ENCODE peak calls at places on chromosomes 11 and 22, in five cellular contexts. One of them, this sample, is unnamed.
A peak's percentile ranks its signal among the peaks of the same experiment; 100 is the strongest.

GRCh38 chr22:30863161-30863833 is 105.3 kb downstream of the MORC2 start:
- DNase-seq in nephron progenitor cell: no peak
- DNase-seq in cardiac fibroblast: peak; percentile 8
- DNase-seq in foreskin fibroblast: no peak
- DNase-seq in AG09319: no peak
- DNase-seq in this sample: no peak

GRCh38 chr11:96393753-96394348 is 4.0 kb downstream of the JRKL start:
- DNase-seq in cardiac fibroblast: peak; percentile 72
- DNase-seq in nephron progenitor cell: no peak
- DNase-seq in AG09319: no peak
- DNase-seq in foreskin fibroblast: peak; percentile 70
- DNase-seq in this sample: peak; percentile 61

GRCh38 chr11:116261616-116262015 is 511.2 kb downstream of the BUD13 start:
- DNase-seq in nephron progenitor cell: no peak
- DNase-seq in cardiac fibroblast: no peak
- DNase-seq in AG09319: no peak
- DNase-seq in foreskin fibroblast: no peak
- DNase-seq in this sample: no peak

GRCh38 chr11:69007978-69008381 is 5.1 kb downstream of the MRGPRF start:
- DNase-seq in nephron progenitor cell: no peak
- DNase-seq in AG09319: no peak
- DNase-seq in foreskin fibroblast: peak; percentile 66
- DNase-seq in cardiac fibroblast: no peak
- DNase-seq in this sample: peak; percentile 62

GRCh38 chr22:17943533-17944204 is 80.7 kb downstream of the MICAL3 start:
- DNase-seq in AG09319: no peak
- DNase-seq in nephron progenitor cell: no peak
- DNase-seq in foreskin fibroblast: no peak
- DNase-seq in cardiac fibroblast: no peak
- DNase-seq in this sample: no peak

GRCh38 chr11:44631831-44632230 is 66.4 kb downstream of the CD82 start:
- DNase-seq in foreskin fibroblast: no peak
- DNase-seq in nephron progenitor cell: no peak
- DNase-seq in AG09319: no peak
- DNase-seq in cardiac fibroblast: no peak
- DNase-seq in this sample: no peak

GRCh38 chr11:82682003-82682751 is 51.5 kb downstream of the FAM181B start:
- DNase-seq in foreskin fibroblast: peak; percentile 75
- DNase-seq in nephron progenitor cell: no peak
- DNase-seq in cardiac fibroblast: peak; percentile 90
- DNase-seq in AG09319: peak; percentile 52
- DNase-seq in this sample: peak; percentile 80

GRCh38 chr22:34993548-34993947 is 72.4 kb upstream of the ISX start:
- DNase-seq in foreskin fibroblast: no peak
- DNase-seq in cardiac fibroblast: no peak
- DNase-seq in AG09319: no peak
- DNase-seq in nephron progenitor cell: no peak
- DNase-seq in this sample: no peak

GRCh38 chr22:36249160-36249559 is 3.8 kb upstream of the APOL1 start:
- DNase-seq in cardiac fibroblast: no peak
- DNase-seq in nephron progenitor cell: no peak
- DNase-seq in foreskin fibroblast: no peak
- DNase-seq in AG09319: no peak
- DNase-seq in this sample: no peak

GRCh38 chr11:62876712-62877111 is 4.0 kb upstream of the SLC3A2 start:
- DNase-seq in cardiac fibroblast: no peak
- DNase-seq in AG09319: no peak
- DNase-seq in nephron progenitor cell: no peak
- DNase-seq in foreskin fibroblast: no peak
- DNase-seq in this sample: no peak

GRCh38 chr11:61698173-61698965 is 18.2 kb downstream of the DAGLA start:
- DNase-seq in AG09319: no peak
- DNase-seq in foreskin fibroblast: peak; percentile 53
- DNase-seq in nephron progenitor cell: no peak
- DNase-seq in cardiac fibroblast: no peak
- DNase-seq in this sample: no peak

GRCh38 chr11:94629741-94630140 is 62.6 kb downstream of the PIWIL4 start:
- DNase-seq in foreskin fibroblast: peak; percentile 8
- DNase-seq in AG09319: no peak
- DNase-seq in cardiac fibroblast: peak; percentile 27
- DNase-seq in nephron progenitor cell: no peak
- DNase-seq in this sample: no peak

GRCh38 chr11:126547161-126547560 is 191.7 kb downstream of the ST3GAL4 start:
- DNase-seq in AG09319: peak; percentile 16
- DNase-seq in foreskin fibroblast: peak; percentile 82
- DNase-seq in nephron progenitor cell: no peak
- DNase-seq in cardiac fibroblast: peak; percentile 33
- DNase-seq in this sample: peak; percentile 37

GRCh38 chr11:32386770-32387377 is 48.5 kb downstream of the WT1 start:
- DNase-seq in foreskin fibroblast: peak; percentile 7
- DNase-seq in AG09319: no peak
- DNase-seq in nephron progenitor cell: no peak
- DNase-seq in cardiac fibroblast: peak; percentile 65
- DNase-seq in this sample: peak; percentile 91
- TF ChIP-seq CTCF in foreskin fibroblast: no peak
- TF ChIP-seq CTCF in AG09319: no peak
- TF ChIP-seq CTCF in nephron progenitor cell: no peak
- TF ChIP-seq CTCF in cardiac fibroblast: no peak
- TF ChIP-seq CTCF in this sample: no peak

DNA sequence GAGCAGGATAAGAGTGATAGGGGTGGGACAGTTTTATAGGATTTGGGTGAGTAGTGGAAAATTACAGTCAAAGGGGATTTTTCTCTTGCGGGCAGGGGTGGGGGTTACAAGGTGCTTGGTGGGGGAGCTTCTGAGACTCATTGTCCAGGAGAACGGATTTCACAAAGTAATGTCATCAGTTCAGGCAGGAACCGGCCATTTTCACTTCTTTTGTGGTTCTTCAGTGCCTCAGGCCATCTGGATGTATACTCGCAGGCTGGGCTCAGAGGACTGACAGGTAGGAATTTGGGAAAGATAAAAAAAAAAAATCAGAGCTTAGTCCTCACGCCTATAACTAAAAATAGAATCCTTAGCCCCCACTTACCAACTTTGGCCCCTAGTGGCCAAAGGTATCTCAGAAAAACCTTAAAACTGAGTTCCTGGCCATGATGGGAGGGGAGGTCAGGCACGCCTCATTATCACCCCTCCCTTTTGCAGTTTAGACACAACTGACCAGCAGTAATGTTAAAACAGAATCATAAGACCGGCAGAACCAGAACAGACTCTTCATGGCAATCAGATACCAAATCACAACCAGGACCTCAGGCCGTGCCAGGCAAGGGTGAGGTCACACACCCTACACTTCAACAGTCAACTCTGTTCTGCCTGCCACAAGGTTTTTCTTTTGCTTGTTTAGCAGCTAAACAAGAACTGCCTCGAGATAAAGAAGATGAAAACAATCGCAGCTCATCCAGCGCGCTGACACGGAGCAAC is 8.9 kb upstream of the APOBEC3G start:
- DNase-seq in foreskin fibroblast: no peak
- DNase-seq in cardiac fibroblast: no peak
- DNase-seq in AG09319: no peak
- DNase-seq in nephron progenitor cell: no peak
- DNase-seq in this sample: no peak
- TF ChIP-seq CTCF in foreskin fibroblast: no peak
- TF ChIP-seq CTCF in cardiac fibroblast: no peak
- TF ChIP-seq CTCF in AG09319: no peak
- TF ChIP-seq CTCF in nephron progenitor cell: peak; percentile 6
- TF ChIP-seq CTCF in this sample: no peak

GRCh38 chr11:80727315-80727714 is 1286.5 kb upstream of the TENM4 start:
- DNase-seq in cardiac fibroblast: peak; percentile 33
- DNase-seq in AG09319: no peak
- DNase-seq in nephron progenitor cell: peak; percentile 5
- DNase-seq in foreskin fibroblast: no peak
- DNase-seq in this sample: peak; percentile 4
- TF ChIP-seq CTCF in cardiac fibroblast: peak; percentile 43
- TF ChIP-seq CTCF in AG09319: no peak
- TF ChIP-seq CTCF in nephron progenitor cell: no peak
- TF ChIP-seq CTCF in foreskin fibroblast: peak; percentile 10
- TF ChIP-seq CTCF in this sample: peak; percentile 22

GRCh38 chr11:130827697-130828377 is 88.4 kb downstream of the SNX19 start:
- DNase-seq in cardiac fibroblast: peak; percentile 91
- DNase-seq in nephron progenitor cell: peak; percentile 55
- DNase-seq in AG09319: no peak
- DNase-seq in foreskin fibroblast: peak; percentile 91
- DNase-seq in this sample: peak; percentile 81
- TF ChIP-seq CTCF in cardiac fibroblast: peak; percentile 84
- TF ChIP-seq CTCF in nephron progenitor cell: peak; percentile 36
- TF ChIP-seq CTCF in AG09319: peak; percentile 81
- TF ChIP-seq CTCF in foreskin fibroblast: peak; percentile 83
- TF ChIP-seq CTCF in this sample: peak; percentile 71

GRCh38 chr11:17648528-17648927 is 70.8 kb upstream of the MYOD1 start:
- DNase-seq in nephron progenitor cell: no peak
- DNase-seq in foreskin fibroblast: no peak
- DNase-seq in cardiac fibroblast: no peak
- DNase-seq in AG09319: no peak
- DNase-seq in this sample: no peak
- TF ChIP-seq CTCF in nephron progenitor cell: no peak
- TF ChIP-seq CTCF in foreskin fibroblast: no peak
- TF ChIP-seq CTCF in cardiac fibroblast: no peak
- TF ChIP-seq CTCF in AG09319: no peak
- TF ChIP-seq CTCF in this sample: no peak

GRCh38 chr11:469684-470667 is 19.9 kb downstream of the PTDSS2 start:
- DNase-seq in foreskin fibroblast: peak; percentile 91
- DNase-seq in nephron progenitor cell: no peak
- DNase-seq in AG09319: peak; percentile 55
- DNase-seq in cardiac fibroblast: peak; percentile 80
- DNase-seq in this sample: peak; percentile 94
- TF ChIP-seq CTCF in foreskin fibroblast: no peak
- TF ChIP-seq CTCF in nephron progenitor cell: no peak
- TF ChIP-seq CTCF in AG09319: peak; percentile 32
- TF ChIP-seq CTCF in cardiac fibroblast: peak; percentile 15
- TF ChIP-seq CTCF in this sample: peak; percentile 28

GRCh38 chr22:38724926-38725571 is 19.3 kb downstream of the GTPBP1 start:
- DNase-seq in cardiac fibroblast: peak; percentile 47
- DNase-seq in AG09319: no peak
- DNase-seq in nephron progenitor cell: no peak
- DNase-seq in foreskin fibroblast: peak; percentile 67
- DNase-seq in this sample: peak; percentile 35
- TF ChIP-seq CTCF in cardiac fibroblast: peak; percentile 48
- TF ChIP-seq CTCF in AG09319: peak; percentile 46
- TF ChIP-seq CTCF in nephron progenitor cell: peak; percentile 48
- TF ChIP-seq CTCF in foreskin fibroblast: peak; percentile 58
- TF ChIP-seq CTCF in this sample: peak; percentile 59

GRCh38 chr11:892106-892505 is 18.5 kb downstream of the CHID1 start:
- DNase-seq in AG09319: no peak
- DNase-seq in nephron progenitor cell: no peak
- DNase-seq in cardiac fibroblast: no peak
- DNase-seq in foreskin fibroblast: no peak
- DNase-seq in this sample: no peak
- TF ChIP-seq CTCF in AG09319: no peak
- TF ChIP-seq CTCF in nephron progenitor cell: no peak
- TF ChIP-seq CTCF in cardiac fibroblast: no peak
- TF ChIP-seq CTCF in foreskin fibroblast: no peak
- TF ChIP-seq CTCF in this sample: peak; percentile 14

GRCh38 chr11:112398798-112399197 is 138.1 kb upstream of the PLET1 start:
- DNase-seq in cardiac fibroblast: no peak
- DNase-seq in nephron progenitor cell: no peak
- DNase-seq in AG09319: no peak
- DNase-seq in foreskin fibroblast: no peak
- DNase-seq in this sample: no peak
- TF ChIP-seq CTCF in cardiac fibroblast: no peak
- TF ChIP-seq CTCF in nephron progenitor cell: no peak
- TF ChIP-seq CTCF in AG09319: no peak
- TF ChIP-seq CTCF in foreskin fibroblast: no peak
- TF ChIP-seq CTCF in this sample: no peak

This sample was measured in fibroblast of villous mesenchyme.